ENCODE peak calls at places on chromosomes 4 and X, in six cellular contexts. One of them, this sample, is unnamed.

GRCh38 chrX:119734897-119735339 is 23.5 kb upstream of the SOWAHD start:
- DNase-seq in keratinocyte: no peak
- DNase-seq in adrenal gland: peak
- DNase-seq in activated B cell treated with CpG ODN at 0.5 μM for 24 hours: no peak
- DNase-seq in breast epithelium: no peak
- DNase-seq in suprapubic skin: no peak
- DNase-seq in this sample: no peak

GRCh38 chr4:121597346-121597934 is 99.3 kb downstream of the ANXA5 start:
- DNase-seq in adrenal gland: no peak
- DNase-seq in breast epithelium: no peak
- DNase-seq in activated B cell treated with CpG ODN at 0.5 μM for 24 hours: no peak
- DNase-seq in suprapubic skin: no peak
- DNase-seq in keratinocyte: no peak
- DNase-seq in this sample: no peak

GRCh38 chr4:186627226-186627865 is 72.0 kb upstream of the MTNR1A start:
- DNase-seq in suprapubic skin: no peak
- DNase-seq in breast epithelium: no peak
- DNase-seq in adrenal gland: no peak
- DNase-seq in keratinocyte: no peak
- DNase-seq in activated B cell treated with CpG ODN at 0.5 μM for 24 hours: no peak
- DNase-seq in this sample: no peak

GRCh38 chrX:12767856-12768255 is 23.4 kb upstream of the PRPS2 start:
- DNase-seq in keratinocyte: no peak
- DNase-seq in adrenal gland: no peak
- DNase-seq in breast epithelium: no peak
- DNase-seq in activated B cell treated with CpG ODN at 0.5 μM for 24 hours: no peak
- DNase-seq in suprapubic skin: no peak
- DNase-seq in this sample: no peak

GRCh38 chrX:106740193-106740780 is 13.8 kb downstream of the RNF128 start:
- DNase-seq in keratinocyte: no peak
- DNase-seq in activated B cell treated with CpG ODN at 0.5 μM for 24 hours: no peak
- DNase-seq in breast epithelium: no peak
- DNase-seq in suprapubic skin: no peak
- DNase-seq in adrenal gland: peak
- DNase-seq in this sample: no peak

GRCh38 chrX:29662101-29662500 is 553.3 kb upstream of the MAGEB2 start:
- DNase-seq in adrenal gland: no peak
- DNase-seq in keratinocyte: peak
- DNase-seq in activated B cell treated with CpG ODN at 0.5 μM for 24 hours: no peak
- DNase-seq in breast epithelium: no peak
- DNase-seq in suprapubic skin: no peak
- DNase-seq in this sample: no peak

GRCh38 chrX:100905620-100906019 is 23.1 kb downstream of the XKRX start:
- DNase-seq in breast epithelium: no peak
- DNase-seq in suprapubic skin: no peak
- DNase-seq in adrenal gland: no peak
- DNase-seq in keratinocyte: no peak
- DNase-seq in activated B cell treated with CpG ODN at 0.5 μM for 24 hours: no peak
- DNase-seq in this sample: no peak

GRCh38 chr4:125433453-125433852 is 118.7 kb downstream of the FAT4 start:
- DNase-seq in suprapubic skin: no peak
- DNase-seq in keratinocyte: no peak
- DNase-seq in breast epithelium: no peak
- DNase-seq in activated B cell treated with CpG ODN at 0.5 μM for 24 hours: no peak
- DNase-seq in adrenal gland: no peak
- DNase-seq in this sample: no peak

GRCh38 chr4:4428966-4429875 is 42.3 kb downstream of the NSG1 start:
- DNase-seq in activated B cell treated with CpG ODN at 0.5 μM for 24 hours: no peak
- DNase-seq in keratinocyte: no peak
- DNase-seq in adrenal gland: no peak
- DNase-seq in suprapubic skin: no peak
- DNase-seq in breast epithelium: no peak
- DNase-seq in this sample: no peak

GRCh38 chrX:13774696-13775095 is 40.1 kb downstream of the OFD1 start:
- DNase-seq in suprapubic skin: no peak
- DNase-seq in adrenal gland: no peak
- DNase-seq in activated B cell treated with CpG ODN at 0.5 μM for 24 hours: no peak
- DNase-seq in breast epithelium: no peak
- DNase-seq in keratinocyte: no peak
- DNase-seq in this sample: no peak

GRCh38 chr4:16106956-16107355 is 23.1 kb upstream of the PROM1 start:
- DNase-seq in adrenal gland: no peak
- DNase-seq in suprapubic skin: no peak
- DNase-seq in keratinocyte: no peak
- DNase-seq in breast epithelium: no peak
- DNase-seq in activated B cell treated with CpG ODN at 0.5 μM for 24 hours: no peak
- DNase-seq in this sample: no peak

GRCh38 chrX:100743009-100743615 is 11.2 kb upstream of the SYTL4 start:
- DNase-seq in keratinocyte: no peak
- DNase-seq in activated B cell treated with CpG ODN at 0.5 μM for 24 hours: no peak
- DNase-seq in breast epithelium: no peak
- DNase-seq in suprapubic skin: no peak
- DNase-seq in adrenal gland: no peak
- DNase-seq in this sample: no peak

GRCh38 chr4:26263165-26263564 is 57.6 kb upstream of the RBPJ start:
- DNase-seq in breast epithelium: no peak
- DNase-seq in adrenal gland: no peak
- DNase-seq in keratinocyte: no peak
- DNase-seq in activated B cell treated with CpG ODN at 0.5 μM for 24 hours: no peak
- DNase-seq in suprapubic skin: no peak
- DNase-seq in this sample: no peak

GRCh38 chr4:183924362-183925044 is 19.4 kb downstream of the STOX2 start:
- DNase-seq in breast epithelium: no peak
- DNase-seq in suprapubic skin: no peak
- DNase-seq in keratinocyte: no peak
- DNase-seq in adrenal gland: no peak
- DNase-seq in activated B cell treated with CpG ODN at 0.5 μM for 24 hours: no peak
- DNase-seq in this sample: no peak

GRCh38 chr4:102759835-102760644 is 728 bp downstream of the MANBA start:
- DNase-seq in activated B cell treated with CpG ODN at 0.5 μM for 24 hours: no peak
- DNase-seq in breast epithelium: no peak
- DNase-seq in suprapubic skin: no peak
- DNase-seq in adrenal gland: peak
- DNase-seq in keratinocyte: no peak
- DNase-seq in this sample: no peak

GRCh38 chr4:81607947-81608346 is 136.2 kb upstream of the RASGEF1B start:
- DNase-seq in adrenal gland: no peak
- DNase-seq in suprapubic skin: no peak
- DNase-seq in breast epithelium: no peak
- DNase-seq in activated B cell treated with CpG ODN at 0.5 μM for 24 hours: no peak
- DNase-seq in keratinocyte: no peak
- DNase-seq in this sample: no peak

GRCh38 chr4:157389751-157390150 is 169.2 kb downstream of the GRIA2 start:
- DNase-seq in keratinocyte: no peak
- DNase-seq in suprapubic skin: no peak
- DNase-seq in breast epithelium: no peak
- DNase-seq in activated B cell treated with CpG ODN at 0.5 μM for 24 hours: no peak
- DNase-seq in adrenal gland: no peak
- DNase-seq in this sample: no peak

GRCh38 chr4:95048296-95048695 is 290.5 kb downstream of the BMPR1B start:
- DNase-seq in keratinocyte: no peak
- DNase-seq in breast epithelium: no peak
- DNase-seq in activated B cell treated with CpG ODN at 0.5 μM for 24 hours: no peak
- DNase-seq in adrenal gland: no peak
- DNase-seq in suprapubic skin: no peak
- DNase-seq in this sample: no peak

GRCh38 chr4:84915396-84915780 is 51.1 kb downstream of the WDFY3 start:
- DNase-seq in suprapubic skin: no peak
- DNase-seq in adrenal gland: no peak
- DNase-seq in keratinocyte: no peak
- DNase-seq in breast epithelium: no peak
- DNase-seq in activated B cell treated with CpG ODN at 0.5 μM for 24 hours: no peak
- DNase-seq in this sample: no peak

GRCh38 chr4:24805036-24805435 is 9.7 kb downstream of the SOD3 start:
- DNase-seq in adrenal gland: no peak
- DNase-seq in activated B cell treated with CpG ODN at 0.5 μM for 24 hours: no peak
- DNase-seq in keratinocyte: no peak
- DNase-seq in suprapubic skin: no peak
- DNase-seq in breast epithelium: no peak
- DNase-seq in this sample: no peak

GRCh38 chr4:24801136-24801855 is 5.9 kb downstream of the SOD3 start:
- DNase-seq in breast epithelium: no peak
- DNase-seq in adrenal gland: no peak
- DNase-seq in activated B cell treated with CpG ODN at 0.5 μM for 24 hours: no peak
- DNase-seq in suprapubic skin: no peak
- DNase-seq in keratinocyte: no peak
- DNase-seq in this sample: no peak

GRCh38 chr4:24805566-24805965 is 10.2 kb downstream of the SOD3 start:
- DNase-seq in breast epithelium: no peak
- DNase-seq in keratinocyte: no peak
- DNase-seq in adrenal gland: no peak
- DNase-seq in activated B cell treated with CpG ODN at 0.5 μM for 24 hours: no peak
- DNase-seq in suprapubic skin: no peak
- DNase-seq in this sample: no peak

GRCh38 chr4:24800273-24800880 is 5.0 kb downstream of the SOD3 start:
- DNase-seq in activated B cell treated with CpG ODN at 0.5 μM for 24 hours: no peak
- DNase-seq in keratinocyte: no peak
- DNase-seq in adrenal gland: no peak
- DNase-seq in suprapubic skin: no peak
- DNase-seq in breast epithelium: no peak
- DNase-seq in this sample: no peak

GRCh38 chr4:24802648-24803047 is 7.3 kb downstream of the SOD3 start:
- DNase-seq in activated B cell treated with CpG ODN at 0.5 μM for 24 hours: no peak
- DNase-seq in keratinocyte: no peak
- DNase-seq in adrenal gland: no peak
- DNase-seq in breast epithelium: no peak
- DNase-seq in suprapubic skin: no peak
- DNase-seq in this sample: no peak
- TF ChIP-seq CTCF in activated B cell treated with CpG ODN at 0.5 μM for 24 hours: no peak
- TF ChIP-seq CTCF in keratinocyte: no peak
- TF ChIP-seq CTCF in adrenal gland: no peak
- TF ChIP-seq CTCF in breast epithelium: no peak
- TF ChIP-seq CTCF in suprapubic skin: no peak
- TF ChIP-seq CTCF in this sample: no peak

GRCh38 chr4:108172231-108172779 is 3.6 kb upstream of the LEF1 start:
- DNase-seq in breast epithelium: no peak
- DNase-seq in activated B cell treated with CpG ODN at 0.5 μM for 24 hours: peak
- DNase-seq in suprapubic skin: no peak
- DNase-seq in adrenal gland: peak
- DNase-seq in keratinocyte: no peak
- DNase-seq in this sample: peak
- TF ChIP-seq CTCF in breast epithelium: no peak
- TF ChIP-seq CTCF in activated B cell treated with CpG ODN at 0.5 μM for 24 hours: no peak
- TF ChIP-seq CTCF in suprapubic skin: peak
- TF ChIP-seq CTCF in adrenal gland: no peak
- TF ChIP-seq CTCF in keratinocyte: peak
- TF ChIP-seq CTCF in this sample: peak

GRCh38 chrX:38192007-38192625 is 28.6 kb downstream of the SRPX start:
- DNase-seq in activated B cell treated with CpG ODN at 0.5 μM for 24 hours: no peak
- DNase-seq in suprapubic skin: no peak
- DNase-seq in keratinocyte: no peak
- DNase-seq in adrenal gland: peak
- DNase-seq in breast epithelium: no peak
- DNase-seq in this sample: no peak
- TF ChIP-seq CTCF in activated B cell treated with CpG ODN at 0.5 μM for 24 hours: no peak
- TF ChIP-seq CTCF in suprapubic skin: peak
- TF ChIP-seq CTCF in keratinocyte: peak
- TF ChIP-seq CTCF in adrenal gland: peak
- TF ChIP-seq CTCF in breast epithelium: no peak
- TF ChIP-seq CTCF in this sample: peak

GRCh38 chr4:13601060-13601459 is 26.5 kb downstream of the BOD1L1 start:
- DNase-seq in breast epithelium: no peak
- DNase-seq in suprapubic skin: no peak
- DNase-seq in activated B cell treated with CpG ODN at 0.5 μM for 24 hours: no peak
- DNase-seq in keratinocyte: no peak
- DNase-seq in adrenal gland: no peak
- DNase-seq in this sample: no peak

GRCh38 chr4:13599159-13599558 is 28.4 kb downstream of the BOD1L1 start:
- DNase-seq in suprapubic skin: no peak
- DNase-seq in activated B cell treated with CpG ODN at 0.5 μM for 24 hours: no peak
- DNase-seq in adrenal gland: no peak
- DNase-seq in keratinocyte: no peak
- DNase-seq in breast epithelium: no peak
- DNase-seq in this sample: no peak

GRCh38 chr4:13597141-13597540 is 30.4 kb downstream of the BOD1L1 start:
- DNase-seq in keratinocyte: no peak
- DNase-seq in adrenal gland: no peak
- DNase-seq in activated B cell treated with CpG ODN at 0.5 μM for 24 hours: no peak
- DNase-seq in suprapubic skin: no peak
- DNase-seq in breast epithelium: no peak
- DNase-seq in this sample: no peak

GRCh38 chr4:13601848-13602247 is 25.7 kb downstream of the BOD1L1 start:
- DNase-seq in breast epithelium: no peak
- DNase-seq in adrenal gland: no peak
- DNase-seq in activated B cell treated with CpG ODN at 0.5 μM for 24 hours: no peak
- DNase-seq in suprapubic skin: no peak
- DNase-seq in keratinocyte: no peak
- DNase-seq in this sample: no peak

DNA sequence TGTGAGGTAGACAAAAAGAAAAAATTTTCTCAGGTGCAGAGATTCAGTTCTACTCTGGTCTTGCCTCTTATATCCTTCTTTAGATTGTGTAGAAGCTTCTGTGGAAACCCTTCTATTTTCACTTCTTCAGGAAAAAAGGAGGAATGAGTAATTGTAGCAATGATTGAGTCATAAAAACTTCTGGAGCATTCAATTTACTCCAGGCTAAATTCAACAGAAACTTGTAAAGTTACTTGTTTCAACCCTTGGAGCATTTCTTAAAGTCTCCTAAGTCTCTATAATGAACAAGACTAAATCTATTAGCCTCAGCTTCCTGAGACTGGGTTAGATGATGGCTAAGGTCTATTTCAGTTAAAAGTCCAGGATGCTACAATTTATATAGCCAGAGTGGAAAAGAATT is 29.9 kb downstream of the BOD1L1 start:
- DNase-seq in adrenal gland: no peak
- DNase-seq in activated B cell treated with CpG ODN at 0.5 μM for 24 hours: no peak
- DNase-seq in keratinocyte: no peak
- DNase-seq in suprapubic skin: no peak
- DNase-seq in breast epithelium: no peak
- DNase-seq in this sample: no peak
- TF ChIP-seq CTCF in adrenal gland: no peak
- TF ChIP-seq CTCF in activated B cell treated with CpG ODN at 0.5 μM for 24 hours: no peak
- TF ChIP-seq CTCF in keratinocyte: no peak
- TF ChIP-seq CTCF in suprapubic skin: no peak
- TF ChIP-seq CTCF in breast epithelium: no peak
- TF ChIP-seq CTCF in this sample: no peak

GRCh38 chrX:7586126-7586525 is 256.8 kb upstream of the VCX start:
- DNase-seq in suprapubic skin: no peak
- DNase-seq in activated B cell treated with CpG ODN at 0.5 μM for 24 hours: no peak
- DNase-seq in breast epithelium: no peak
- DNase-seq in adrenal gland: no peak
- DNase-seq in keratinocyte: no peak
- DNase-seq in this sample: no peak
- TF ChIP-seq CTCF in suprapubic skin: no peak
- TF ChIP-seq CTCF in activated B cell treated with CpG ODN at 0.5 μM for 24 hours: no peak
- TF ChIP-seq CTCF in breast epithelium: no peak
- TF ChIP-seq CTCF in adrenal gland: peak
- TF ChIP-seq CTCF in keratinocyte: peak
- TF ChIP-seq CTCF in this sample: peak

GRCh38 chr4:138521809-138522208 is 279.7 kb upstream of the SLC7A11 start:
- DNase-seq in keratinocyte: no peak
- DNase-seq in suprapubic skin: no peak
- DNase-seq in adrenal gland: no peak
- DNase-seq in breast epithelium: no peak
- DNase-seq in activated B cell treated with CpG ODN at 0.5 μM for 24 hours: no peak
- DNase-seq in this sample: no peak

GRCh38 chr4:138519436-138519835 is 277.3 kb upstream of the SLC7A11 start:
- DNase-seq in adrenal gland: no peak
- DNase-seq in activated B cell treated with CpG ODN at 0.5 μM for 24 hours: no peak
- DNase-seq in suprapubic skin: no peak
- DNase-seq in keratinocyte: no peak
- DNase-seq in breast epithelium: no peak
- DNase-seq in this sample: no peak

GRCh38 chr4:138522366-138522765 is 280.2 kb upstream of the SLC7A11 start:
- DNase-seq in keratinocyte: no peak
- DNase-seq in breast epithelium: no peak
- DNase-seq in activated B cell treated with CpG ODN at 0.5 μM for 24 hours: no peak
- DNase-seq in suprapubic skin: no peak
- DNase-seq in adrenal gland: no peak
- DNase-seq in this sample: no peak
- TF ChIP-seq CTCF in keratinocyte: peak
- TF ChIP-seq CTCF in breast epithelium: no peak
- TF ChIP-seq CTCF in activated B cell treated with CpG ODN at 0.5 μM for 24 hours: no peak
- TF ChIP-seq CTCF in suprapubic skin: no peak
- TF ChIP-seq CTCF in adrenal gland: no peak
- TF ChIP-seq CTCF in this sample: peak